ENCODE peak calls at places on chromosomes 1 and 21, in ten cellular contexts. One of them, this sample, is unnamed.
A peak's percentile ranks its signal among the peaks of the same experiment; 100 is the strongest.

GRCh38 chr21:38993561-38993960 is 187.8 kb downstream of the ETS2 start:
- DNase-seq in stimulated activated naive B cell treated with anti-CD40 and anti-IgM and Interleukin-4, amounts not matched to agents 10 μg/mL and 1 μg/mL and 100 μg/mL, for 72 hours: no peak
- DNase-seq in pancreas: no peak
- DNase-seq in astrocyte of the spinal cord: peak; percentile 86
- DNase-seq in CD8-positive, alpha-beta memory T cell: no peak
- DNase-seq in HL-60: no peak
- DNase-seq in NCI-H1105 treated with DMSO at 0.1 percent for 48 hours: no peak
- DNase-seq in neural progenitor cell: no peak
- DNase-seq in left cardiac atrium: peak; percentile 82
- DNase-seq in DMS153: no peak
- DNase-seq in this sample: no peak

GRCh38 chr1:236948996-236949395 is 55.2 kb downstream of the MT1HL1 start:
- DNase-seq in left cardiac atrium: no peak
- DNase-seq in neural progenitor cell: no peak
- DNase-seq in NCI-H1105 treated with DMSO at 0.1 percent for 48 hours: no peak
- DNase-seq in astrocyte of the spinal cord: no peak
- DNase-seq in HL-60: no peak
- DNase-seq in DMS153: no peak
- DNase-seq in pancreas: no peak
- DNase-seq in CD8-positive, alpha-beta memory T cell: no peak
- DNase-seq in stimulated activated naive B cell treated with anti-CD40 and anti-IgM and Interleukin-4, amounts not matched to agents 10 μg/mL and 1 μg/mL and 100 μg/mL, for 72 hours: no peak
- DNase-seq in this sample: no peak

GRCh38 chr1:215082532-215083407 is at the start of gene KCNK2:
- DNase-seq in pancreas: peak; percentile 14
- DNase-seq in CD8-positive, alpha-beta memory T cell: no peak
- DNase-seq in DMS153: no peak
- DNase-seq in left cardiac atrium: no peak
- DNase-seq in HL-60: no peak
- DNase-seq in stimulated activated naive B cell treated with anti-CD40 and anti-IgM and Interleukin-4, amounts not matched to agents 10 μg/mL and 1 μg/mL and 100 μg/mL, for 72 hours: no peak
- DNase-seq in astrocyte of the spinal cord: no peak
- DNase-seq in NCI-H1105 treated with DMSO at 0.1 percent for 48 hours: peak; percentile 65
- DNase-seq in neural progenitor cell: peak; percentile 70
- DNase-seq in this sample: peak; percentile 43

GRCh38 chr1:216186816-216187215 is 236.4 kb downstream of the USH2A start:
- DNase-seq in DMS153: no peak
- DNase-seq in HL-60: no peak
- DNase-seq in left cardiac atrium: no peak
- DNase-seq in pancreas: no peak
- DNase-seq in astrocyte of the spinal cord: peak; percentile 43
- DNase-seq in stimulated activated naive B cell treated with anti-CD40 and anti-IgM and Interleukin-4, amounts not matched to agents 10 μg/mL and 1 μg/mL and 100 μg/mL, for 72 hours: no peak
- DNase-seq in NCI-H1105 treated with DMSO at 0.1 percent for 48 hours: no peak
- DNase-seq in CD8-positive, alpha-beta memory T cell: no peak
- DNase-seq in neural progenitor cell: no peak
- DNase-seq in this sample: no peak

GRCh38 chr1:12153181-12153785 is 13.5 kb upstream of the TNFRSF1B start:
- DNase-seq in CD8-positive, alpha-beta memory T cell: peak; percentile 50
- DNase-seq in pancreas: no peak
- DNase-seq in neural progenitor cell: no peak
- DNase-seq in astrocyte of the spinal cord: peak; percentile 67
- DNase-seq in HL-60: peak; percentile 95
- DNase-seq in DMS153: no peak
- DNase-seq in stimulated activated naive B cell treated with anti-CD40 and anti-IgM and Interleukin-4, amounts not matched to agents 10 μg/mL and 1 μg/mL and 100 μg/mL, for 72 hours: peak; percentile 66
- DNase-seq in left cardiac atrium: peak; percentile 72
- DNase-seq in NCI-H1105 treated with DMSO at 0.1 percent for 48 hours: no peak
- DNase-seq in this sample: no peak

GRCh38 chr1:8182034-8182761 is 135.7 kb upstream of the SLC45A1 start:
- DNase-seq in astrocyte of the spinal cord: peak; percentile 84
- DNase-seq in stimulated activated naive B cell treated with anti-CD40 and anti-IgM and Interleukin-4, amounts not matched to agents 10 μg/mL and 1 μg/mL and 100 μg/mL, for 72 hours: no peak
- DNase-seq in HL-60: no peak
- DNase-seq in neural progenitor cell: no peak
- DNase-seq in pancreas: peak; percentile 77
- DNase-seq in left cardiac atrium: no peak
- DNase-seq in CD8-positive, alpha-beta memory T cell: no peak
- DNase-seq in DMS153: peak; percentile 29
- DNase-seq in NCI-H1105 treated with DMSO at 0.1 percent for 48 hours: no peak
- DNase-seq in this sample: no peak

GRCh38 chr1:40703316-40703715 is 11.8 kb downstream of the NFYC start:
- DNase-seq in NCI-H1105 treated with DMSO at 0.1 percent for 48 hours: no peak
- DNase-seq in HL-60: no peak
- DNase-seq in neural progenitor cell: no peak
- DNase-seq in DMS153: no peak
- DNase-seq in CD8-positive, alpha-beta memory T cell: no peak
- DNase-seq in pancreas: no peak
- DNase-seq in stimulated activated naive B cell treated with anti-CD40 and anti-IgM and Interleukin-4, amounts not matched to agents 10 μg/mL and 1 μg/mL and 100 μg/mL, for 72 hours: no peak
- DNase-seq in astrocyte of the spinal cord: peak; percentile 85
- DNase-seq in left cardiac atrium: no peak
- DNase-seq in this sample: no peak

GRCh38 chr1:89070509-89070908 is 5.5 kb upstream of the GBP1 start:
- DNase-seq in pancreas: no peak
- DNase-seq in HL-60: no peak
- DNase-seq in NCI-H1105 treated with DMSO at 0.1 percent for 48 hours: no peak
- DNase-seq in CD8-positive, alpha-beta memory T cell: no peak
- DNase-seq in neural progenitor cell: no peak
- DNase-seq in stimulated activated naive B cell treated with anti-CD40 and anti-IgM and Interleukin-4, amounts not matched to agents 10 μg/mL and 1 μg/mL and 100 μg/mL, for 72 hours: no peak
- DNase-seq in DMS153: no peak
- DNase-seq in left cardiac atrium: no peak
- DNase-seq in astrocyte of the spinal cord: no peak
- DNase-seq in this sample: no peak

GRCh38 chr21:44949161-44950015 is 9.6 kb downstream of the SLX9 start:
- DNase-seq in neural progenitor cell: peak; percentile 90
- DNase-seq in stimulated activated naive B cell treated with anti-CD40 and anti-IgM and Interleukin-4, amounts not matched to agents 10 μg/mL and 1 μg/mL and 100 μg/mL, for 72 hours: peak; percentile 68
- DNase-seq in pancreas: peak; percentile 89
- DNase-seq in CD8-positive, alpha-beta memory T cell: peak; percentile 79
- DNase-seq in DMS153: no peak
- DNase-seq in astrocyte of the spinal cord: peak; percentile 58
- DNase-seq in left cardiac atrium: peak; percentile 91
- DNase-seq in NCI-H1105 treated with DMSO at 0.1 percent for 48 hours: peak; percentile 9
- DNase-seq in HL-60: peak; percentile 67
- DNase-seq in this sample: peak; percentile 81

GRCh38 chr21:42623684-42624083 is 29.7 kb upstream of the PDE9A start:
- DNase-seq in HL-60: no peak
- DNase-seq in astrocyte of the spinal cord: no peak
- DNase-seq in pancreas: no peak
- DNase-seq in left cardiac atrium: no peak
- DNase-seq in DMS153: no peak
- DNase-seq in NCI-H1105 treated with DMSO at 0.1 percent for 48 hours: no peak
- DNase-seq in CD8-positive, alpha-beta memory T cell: no peak
- DNase-seq in neural progenitor cell: no peak
- DNase-seq in stimulated activated naive B cell treated with anti-CD40 and anti-IgM and Interleukin-4, amounts not matched to agents 10 μg/mL and 1 μg/mL and 100 μg/mL, for 72 hours: no peak
- DNase-seq in this sample: no peak

GRCh38 chr1:59391216-59392179 is 94.6 kb downstream of the FGGY start:
- DNase-seq in left cardiac atrium: no peak
- DNase-seq in neural progenitor cell: no peak
- DNase-seq in astrocyte of the spinal cord: no peak
- DNase-seq in DMS153: no peak
- DNase-seq in stimulated activated naive B cell treated with anti-CD40 and anti-IgM and Interleukin-4, amounts not matched to agents 10 μg/mL and 1 μg/mL and 100 μg/mL, for 72 hours: no peak
- DNase-seq in HL-60: no peak
- DNase-seq in NCI-H1105 treated with DMSO at 0.1 percent for 48 hours: no peak
- DNase-seq in CD8-positive, alpha-beta memory T cell: no peak
- DNase-seq in pancreas: no peak
- DNase-seq in this sample: no peak

GRCh38 chr1:206558794-206559660 is 51.7 kb downstream of the RASSF5 start:
- DNase-seq in astrocyte of the spinal cord: no peak
- DNase-seq in stimulated activated naive B cell treated with anti-CD40 and anti-IgM and Interleukin-4, amounts not matched to agents 10 μg/mL and 1 μg/mL and 100 μg/mL, for 72 hours: no peak
- DNase-seq in HL-60: peak; percentile 45
- DNase-seq in left cardiac atrium: peak; percentile 15
- DNase-seq in CD8-positive, alpha-beta memory T cell: no peak
- DNase-seq in NCI-H1105 treated with DMSO at 0.1 percent for 48 hours: no peak
- DNase-seq in pancreas: no peak
- DNase-seq in DMS153: no peak
- DNase-seq in neural progenitor cell: no peak
- DNase-seq in this sample: no peak

GRCh38 chr1:54975709-54976108 is 4.7 kb upstream of the TMEM61 start:
- DNase-seq in stimulated activated naive B cell treated with anti-CD40 and anti-IgM and Interleukin-4, amounts not matched to agents 10 μg/mL and 1 μg/mL and 100 μg/mL, for 72 hours: no peak
- DNase-seq in astrocyte of the spinal cord: no peak
- DNase-seq in neural progenitor cell: no peak
- DNase-seq in pancreas: no peak
- DNase-seq in NCI-H1105 treated with DMSO at 0.1 percent for 48 hours: no peak
- DNase-seq in CD8-positive, alpha-beta memory T cell: no peak
- DNase-seq in HL-60: no peak
- DNase-seq in left cardiac atrium: no peak
- DNase-seq in DMS153: no peak
- DNase-seq in this sample: no peak

GRCh38 chr1:205046870-205047269 is 3.9 kb downstream of the CNTN2 start:
- DNase-seq in HL-60: no peak
- DNase-seq in DMS153: no peak
- DNase-seq in left cardiac atrium: no peak
- DNase-seq in NCI-H1105 treated with DMSO at 0.1 percent for 48 hours: no peak
- DNase-seq in CD8-positive, alpha-beta memory T cell: no peak
- DNase-seq in neural progenitor cell: peak; percentile 39
- DNase-seq in stimulated activated naive B cell treated with anti-CD40 and anti-IgM and Interleukin-4, amounts not matched to agents 10 μg/mL and 1 μg/mL and 100 μg/mL, for 72 hours: no peak
- DNase-seq in pancreas: no peak
- DNase-seq in astrocyte of the spinal cord: no peak
- DNase-seq in this sample: no peak

GRCh38 chr1:104264506-104264905 is 514.8 kb downstream of the AMY1C start:
- DNase-seq in stimulated activated naive B cell treated with anti-CD40 and anti-IgM and Interleukin-4, amounts not matched to agents 10 μg/mL and 1 μg/mL and 100 μg/mL, for 72 hours: no peak
- DNase-seq in pancreas: no peak
- DNase-seq in astrocyte of the spinal cord: no peak
- DNase-seq in left cardiac atrium: no peak
- DNase-seq in NCI-H1105 treated with DMSO at 0.1 percent for 48 hours: no peak
- DNase-seq in CD8-positive, alpha-beta memory T cell: no peak
- DNase-seq in neural progenitor cell: no peak
- DNase-seq in DMS153: no peak
- DNase-seq in HL-60: no peak
- DNase-seq in this sample: no peak

GRCh38 chr1:224312025-224312424 is 17.9 kb downstream of the NVL start:
- DNase-seq in pancreas: no peak
- DNase-seq in HL-60: no peak
- DNase-seq in left cardiac atrium: no peak
- DNase-seq in CD8-positive, alpha-beta memory T cell: no peak
- DNase-seq in astrocyte of the spinal cord: no peak
- DNase-seq in stimulated activated naive B cell treated with anti-CD40 and anti-IgM and Interleukin-4, amounts not matched to agents 10 μg/mL and 1 μg/mL and 100 μg/mL, for 72 hours: no peak
- DNase-seq in DMS153: no peak
- DNase-seq in NCI-H1105 treated with DMSO at 0.1 percent for 48 hours: no peak
- DNase-seq in neural progenitor cell: no peak
- DNase-seq in this sample: no peak

GRCh38 chr1:205493241-205494085 is 11.0 kb upstream of the CDK18 start:
- DNase-seq in CD8-positive, alpha-beta memory T cell: no peak
- DNase-seq in HL-60: no peak
- DNase-seq in DMS153: no peak
- DNase-seq in astrocyte of the spinal cord: peak; percentile 78
- DNase-seq in stimulated activated naive B cell treated with anti-CD40 and anti-IgM and Interleukin-4, amounts not matched to agents 10 μg/mL and 1 μg/mL and 100 μg/mL, for 72 hours: no peak
- DNase-seq in left cardiac atrium: peak; percentile 57
- DNase-seq in pancreas: no peak
- DNase-seq in NCI-H1105 treated with DMSO at 0.1 percent for 48 hours: no peak
- DNase-seq in neural progenitor cell: no peak
- DNase-seq in this sample: no peak

GRCh38 chr1:244052728-244053312 is 1.7 kb downstream of the ZBTB18 start:
- DNase-seq in DMS153: no peak
- DNase-seq in neural progenitor cell: no peak
- DNase-seq in left cardiac atrium: no peak
- DNase-seq in astrocyte of the spinal cord: no peak
- DNase-seq in stimulated activated naive B cell treated with anti-CD40 and anti-IgM and Interleukin-4, amounts not matched to agents 10 μg/mL and 1 μg/mL and 100 μg/mL, for 72 hours: no peak
- DNase-seq in CD8-positive, alpha-beta memory T cell: no peak
- DNase-seq in HL-60: no peak
- DNase-seq in pancreas: no peak
- DNase-seq in NCI-H1105 treated with DMSO at 0.1 percent for 48 hours: no peak
- DNase-seq in this sample: no peak

GRCh38 chr1:199167460-199167859 is 528.6 kb downstream of the PTPRC start:
- DNase-seq in neural progenitor cell: no peak
- DNase-seq in DMS153: no peak
- DNase-seq in CD8-positive, alpha-beta memory T cell: no peak
- DNase-seq in HL-60: no peak
- DNase-seq in NCI-H1105 treated with DMSO at 0.1 percent for 48 hours: no peak
- DNase-seq in astrocyte of the spinal cord: no peak
- DNase-seq in stimulated activated naive B cell treated with anti-CD40 and anti-IgM and Interleukin-4, amounts not matched to agents 10 μg/mL and 1 μg/mL and 100 μg/mL, for 72 hours: no peak
- DNase-seq in pancreas: no peak
- DNase-seq in left cardiac atrium: no peak
- DNase-seq in this sample: no peak

GRCh38 chr21:21673959-21674358 is 675.8 kb downstream of the NCAM2 start:
- DNase-seq in NCI-H1105 treated with DMSO at 0.1 percent for 48 hours: no peak
- DNase-seq in pancreas: no peak
- DNase-seq in DMS153: no peak
- DNase-seq in stimulated activated naive B cell treated with anti-CD40 and anti-IgM and Interleukin-4, amounts not matched to agents 10 μg/mL and 1 μg/mL and 100 μg/mL, for 72 hours: no peak
- DNase-seq in astrocyte of the spinal cord: no peak
- DNase-seq in CD8-positive, alpha-beta memory T cell: no peak
- DNase-seq in left cardiac atrium: no peak
- DNase-seq in HL-60: no peak
- DNase-seq in neural progenitor cell: no peak
- DNase-seq in this sample: no peak

GRCh38 chr1:32848354-32849063 is 22.2 kb downstream of the FNDC5 start:
- DNase-seq in astrocyte of the spinal cord: no peak
- DNase-seq in left cardiac atrium: no peak
- DNase-seq in neural progenitor cell: no peak
- DNase-seq in HL-60: no peak
- DNase-seq in CD8-positive, alpha-beta memory T cell: no peak
- DNase-seq in stimulated activated naive B cell treated with anti-CD40 and anti-IgM and Interleukin-4, amounts not matched to agents 10 μg/mL and 1 μg/mL and 100 μg/mL, for 72 hours: no peak
- DNase-seq in NCI-H1105 treated with DMSO at 0.1 percent for 48 hours: peak; percentile 9
- DNase-seq in DMS153: no peak
- DNase-seq in pancreas: no peak
- DNase-seq in this sample: no peak

GRCh38 chr1:155006601-155007101 is 4.0 kb downstream of the ZBTB7B start:
- DNase-seq in astrocyte of the spinal cord: no peak
- DNase-seq in left cardiac atrium: no peak
- DNase-seq in stimulated activated naive B cell treated with anti-CD40 and anti-IgM and Interleukin-4, amounts not matched to agents 10 μg/mL and 1 μg/mL and 100 μg/mL, for 72 hours: peak; percentile 50
- DNase-seq in pancreas: no peak
- DNase-seq in CD8-positive, alpha-beta memory T cell: no peak
- DNase-seq in NCI-H1105 treated with DMSO at 0.1 percent for 48 hours: peak; percentile 2
- DNase-seq in HL-60: peak; percentile 90
- DNase-seq in neural progenitor cell: peak; percentile 57
- DNase-seq in DMS153: no peak
- DNase-seq in this sample: no peak

GRCh38 chr1:88946845-88947244 is 45.6 kb downstream of the KYAT3 start:
- DNase-seq in left cardiac atrium: no peak
- DNase-seq in HL-60: peak; percentile 2
- DNase-seq in CD8-positive, alpha-beta memory T cell: no peak
- DNase-seq in astrocyte of the spinal cord: peak; percentile 68
- DNase-seq in neural progenitor cell: no peak
- DNase-seq in pancreas: no peak
- DNase-seq in NCI-H1105 treated with DMSO at 0.1 percent for 48 hours: no peak
- DNase-seq in stimulated activated naive B cell treated with anti-CD40 and anti-IgM and Interleukin-4, amounts not matched to agents 10 μg/mL and 1 μg/mL and 100 μg/mL, for 72 hours: no peak
- DNase-seq in DMS153: no peak
- DNase-seq in this sample: no peak

GRCh38 chr21:37868896-37869295 is 47.4 kb downstream of the KCNJ6 start:
- DNase-seq in NCI-H1105 treated with DMSO at 0.1 percent for 48 hours: no peak
- DNase-seq in DMS153: no peak
- DNase-seq in CD8-positive, alpha-beta memory T cell: no peak
- DNase-seq in neural progenitor cell: no peak
- DNase-seq in astrocyte of the spinal cord: no peak
- DNase-seq in left cardiac atrium: no peak
- DNase-seq in stimulated activated naive B cell treated with anti-CD40 and anti-IgM and Interleukin-4, amounts not matched to agents 10 μg/mL and 1 μg/mL and 100 μg/mL, for 72 hours: no peak
- DNase-seq in pancreas: no peak
- DNase-seq in HL-60: no peak
- DNase-seq in this sample: no peak

GRCh38 chr1:181090653-181091126 is 2.2 kb downstream of the IER5 start:
- DNase-seq in CD8-positive, alpha-beta memory T cell: peak; percentile 21
- DNase-seq in neural progenitor cell: no peak
- DNase-seq in NCI-H1105 treated with DMSO at 0.1 percent for 48 hours: no peak
- DNase-seq in DMS153: no peak
- DNase-seq in left cardiac atrium: no peak
- DNase-seq in pancreas: no peak
- DNase-seq in astrocyte of the spinal cord: no peak
- DNase-seq in HL-60: no peak
- DNase-seq in stimulated activated naive B cell treated with anti-CD40 and anti-IgM and Interleukin-4, amounts not matched to agents 10 μg/mL and 1 μg/mL and 100 μg/mL, for 72 hours: no peak
- DNase-seq in this sample: no peak

GRCh38 chr1:221696045-221696444 is 45.8 kb downstream of the DUSP10 start:
- DNase-seq in astrocyte of the spinal cord: no peak
- DNase-seq in HL-60: no peak
- DNase-seq in stimulated activated naive B cell treated with anti-CD40 and anti-IgM and Interleukin-4, amounts not matched to agents 10 μg/mL and 1 μg/mL and 100 μg/mL, for 72 hours: no peak
- DNase-seq in CD8-positive, alpha-beta memory T cell: no peak
- DNase-seq in NCI-H1105 treated with DMSO at 0.1 percent for 48 hours: no peak
- DNase-seq in neural progenitor cell: no peak
- DNase-seq in left cardiac atrium: no peak
- DNase-seq in DMS153: no peak
- DNase-seq in pancreas: no peak
- DNase-seq in this sample: no peak

GRCh38 chr1:230028602-230029223 is 38.3 kb upstream of the GALNT2 start:
- DNase-seq in pancreas: no peak
- DNase-seq in DMS153: no peak
- DNase-seq in stimulated activated naive B cell treated with anti-CD40 and anti-IgM and Interleukin-4, amounts not matched to agents 10 μg/mL and 1 μg/mL and 100 μg/mL, for 72 hours: no peak
- DNase-seq in CD8-positive, alpha-beta memory T cell: no peak
- DNase-seq in HL-60: no peak
- DNase-seq in astrocyte of the spinal cord: no peak
- DNase-seq in left cardiac atrium: no peak
- DNase-seq in neural progenitor cell: no peak
- DNase-seq in NCI-H1105 treated with DMSO at 0.1 percent for 48 hours: no peak
- DNase-seq in this sample: no peak